ENCODE peak calls at places on chromosome 7, in ten cellular contexts. V, O, T, Q, I, G, Y, P, N and X are unnamed samples.

GRCh38 chr7:31633894-31634494 is 53.0 kb upstream of the PPP1R17 start:
- DNase-seq in V (peak), O (peak), T (no peak), Q (peak), I (peak), G (peak), Y (no peak), P (no peak), N (no peak), X (no peak)

GRCh38 chr7:45657136-45657889 is 83.1 kb downstream of the ADCY1 start:
- DNase-seq in V (no peak), O (no peak), T (no peak), Q (no peak), I (no peak), G (no peak), Y (no peak), P (no peak), N (no peak), X (no peak)

GRCh38 chr7:69105981-69106380 is 492.3 kb upstream of the AUTS2 start:
- DNase-seq in V (no peak), O (no peak), T (no peak), Q (no peak), I (no peak), G (no peak), Y (no peak), P (no peak), N (no peak), X (no peak)

GRCh38 chr7:116259821-116260440 is 49.6 kb downstream of the TES start:
- DNase-seq in V (no peak), O (peak), T (no peak), Q (no peak), I (peak), G (no peak), Y (no peak), P (no peak), N (no peak), X (no peak)

GRCh38 chr7:5477126-5477525 is 53.5 kb upstream of the TNRC18 start:
- DNase-seq in V (no peak), O (no peak), T (no peak), Q (no peak), I (no peak), G (no peak), Y (no peak), P (no peak), N (no peak), X (no peak)

GRCh38 chr7:113521468-113521867 is 397.3 kb downstream of the PPP1R3A start:
- DNase-seq in V (no peak), O (no peak), T (no peak), Q (no peak), I (peak), G (no peak), Y (no peak), P (no peak), N (no peak), X (no peak)

GRCh38 chr7:48109848-48110663 is 21.0 kb downstream of the UPP1 start:
- DNase-seq in V (peak), O (peak), T (peak), Q (peak), I (peak), G (peak), Y (peak), P (no peak), N (peak), X (peak)

GRCh38 chr7:101631224-101631714 is 2.2 kb upstream of the MYL10 start:
- DNase-seq in V (no peak), O (no peak), T (no peak), Q (no peak), I (peak), G (no peak), Y (no peak), P (no peak), N (no peak), X (no peak)

GRCh38 chr7:116710764-116711452 is 38.9 kb downstream of the MET start:
- DNase-seq in V (no peak), O (no peak), T (no peak), Q (no peak), I (no peak), G (no peak), Y (no peak), P (no peak), N (no peak), X (no peak)

GRCh38 chr7:156050636-156051569 is 238.6 kb upstream of the SHH start:
- DNase-seq in V (no peak), O (no peak), T (no peak), Q (no peak), I (no peak), G (no peak), Y (no peak), P (no peak), N (no peak), X (no peak)